ENCODE peak calls at places on chromosomes 7 and 10, in nine cellular contexts. V, L, H, S, Y, N, F, W and X are unnamed samples.

GRCh38 chr10:95332666-95333249 is 42.0 kb upstream of the PDLIM1 start:
- DNase-seq in L (no peak), F (no peak), H (no peak), Y (no peak), V (no peak), S (no peak), W (no peak), N (no peak), X (no peak)

GRCh38 chr7:143227806-143228205 is 6.0 kb downstream of the TAS2R40 start:
- DNase-seq in H (peak; percentile 20), N (no peak), W (no peak), S (no peak), F (no peak), L (no peak), V (no peak), Y (no peak), X (no peak)

GRCh38 chr7:2123916-2124315 is 108.8 kb downstream of the MAD1L1 start:
- DNase-seq in F (no peak), L (no peak), N (no peak), V (no peak), W (no peak), H (no peak), S (no peak), Y (no peak), X (no peak)

GRCh38 chr7:49775949-49776443 is 2.6 kb downstream of the VWC2 start:
- DNase-seq in H (no peak), S (no peak), F (no peak), W (no peak), N (no peak), V (no peak), Y (no peak), L (no peak), X (no peak)

GRCh38 chr7:98922392-98923107 is 44.2 kb downstream of the TRRAP start:
- DNase-seq in V (no peak), Y (no peak), W (no peak), L (no peak), S (peak; percentile 89), F (peak; percentile 78), H (peak; percentile 62), N (no peak), X (no peak)

GRCh38 chr7:99864041-99864440 is 12.8 kb downstream of the OR2AE1 start:
- DNase-seq in Y (no peak), H (peak; percentile 20), N (no peak), V (no peak), S (no peak), L (peak; percentile 44), F (no peak), W (no peak), X (no peak)

GRCh38 chr7:13420711-13421110 is 568.8 kb downstream of the ETV1 start:
- DNase-seq in H (no peak), F (no peak), N (no peak), Y (no peak), V (no peak), S (peak; percentile 79), W (no peak), L (no peak), X (no peak)

GRCh38 chr7:98300595-98301372 is 19.3 kb downstream of the BRI3 start:
- DNase-seq in S (no peak), V (no peak), Y (no peak), H (no peak), L (no peak), F (no peak), W (no peak), N (no peak), X (no peak)

GRCh38 chr7:22452142-22452763 is 47.7 kb downstream of the STEAP1B start:
- DNase-seq in S (no peak), Y (peak; percentile 59), W (peak; percentile 70), L (no peak), H (peak; percentile 53), V (peak; percentile 81), F (peak; percentile 74), N (peak; percentile 43), X (peak; percentile 49)

GRCh38 chr7:132424821-132425739 is 151.2 kb downstream of the PLXNA4 start:
- DNase-seq in L (no peak), W (no peak), V (no peak), Y (no peak), H (no peak), F (no peak), N (no peak), S (no peak), X (no peak)

GRCh38 chr10:108902491-108903250 is 1020.6 kb downstream of the XPNPEP1 start:
- DNase-seq in F (no peak), L (no peak), Y (peak; percentile 13), S (no peak), W (no peak), N (no peak), H (no peak), V (no peak), X (no peak)

GRCh38 chr10:50594012-50594411 is 29.7 kb downstream of the SGMS1 start:
- DNase-seq in V (no peak), H (peak; percentile 94), N (no peak), F (no peak), Y (no peak), W (peak; percentile 43), S (no peak), L (peak; percentile 32), X (no peak)

GRCh38 chr7:136555933-136556332 is 312.5 kb upstream of the CHRM2 start:
- DNase-seq in F (no peak), W (no peak), N (no peak), S (no peak), H (no peak), Y (no peak), L (no peak), V (no peak), X (no peak)

GRCh38 chr10:89466599-89467035 is 52.2 kb downstream of the IFIT5 start:
- DNase-seq in Y (no peak), H (peak; percentile 66), L (peak; percentile 80), F (no peak), S (peak; percentile 10), N (no peak), W (peak; percentile 31), V (no peak), X (no peak)

GRCh38 chr10:95440756-95441546 is 120.2 kb downstream of the SORBS1 start:
- DNase-seq in S (no peak), Y (no peak), W (no peak), H (no peak), V (no peak), F (no peak), N (no peak), L (no peak), X (no peak)

DNA sequence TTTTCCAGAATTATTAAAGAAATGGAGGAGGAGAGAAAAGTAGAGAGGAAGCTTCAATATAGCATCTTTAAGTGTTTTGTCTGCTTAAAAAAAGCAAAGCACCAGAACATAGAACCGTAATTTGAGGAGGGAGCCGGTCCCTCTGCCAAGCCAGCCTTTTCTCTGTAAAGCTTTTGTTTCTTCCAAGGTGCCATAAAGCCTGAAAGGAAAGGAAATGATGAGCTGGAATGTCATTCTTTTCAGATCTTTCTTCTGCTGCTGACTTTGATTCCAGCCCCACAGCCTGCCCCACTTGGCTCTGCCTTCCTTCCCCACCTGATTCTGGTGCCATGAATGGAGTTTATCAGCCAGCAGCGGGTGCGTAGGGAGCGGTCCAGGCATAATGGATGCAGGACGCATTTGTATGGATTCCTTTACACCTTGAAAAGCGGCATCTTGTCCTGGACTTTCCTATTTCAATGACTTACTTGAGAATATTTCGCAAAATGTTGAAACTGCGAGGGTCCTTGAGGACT is 569.6 kb upstream of the MGMT start:
- DNase-seq in S (no peak), Y (no peak), L (no peak), H (no peak), V (no peak), F (no peak), W (no peak), N (no peak), X (no peak)
- TF ChIP-seq CTCF in S (no peak), Y (no peak), L (no peak), H (no peak), V (no peak), F (no peak), W (no peak), N (no peak), X (no peak)

GRCh38 chr7:32357535-32358277 is 132.5 kb downstream of the LSM5 start:
- DNase-seq in H (no peak), V (no peak), S (no peak), W (no peak), Y (no peak), F (no peak), L (peak; percentile 22), N (no peak), X (no peak)
- TF ChIP-seq CTCF in H (no peak), V (no peak), S (peak; percentile 33), W (no peak), Y (no peak), F (no peak), L (peak; percentile 51), N (peak; percentile 28), X (no peak)

DNA sequence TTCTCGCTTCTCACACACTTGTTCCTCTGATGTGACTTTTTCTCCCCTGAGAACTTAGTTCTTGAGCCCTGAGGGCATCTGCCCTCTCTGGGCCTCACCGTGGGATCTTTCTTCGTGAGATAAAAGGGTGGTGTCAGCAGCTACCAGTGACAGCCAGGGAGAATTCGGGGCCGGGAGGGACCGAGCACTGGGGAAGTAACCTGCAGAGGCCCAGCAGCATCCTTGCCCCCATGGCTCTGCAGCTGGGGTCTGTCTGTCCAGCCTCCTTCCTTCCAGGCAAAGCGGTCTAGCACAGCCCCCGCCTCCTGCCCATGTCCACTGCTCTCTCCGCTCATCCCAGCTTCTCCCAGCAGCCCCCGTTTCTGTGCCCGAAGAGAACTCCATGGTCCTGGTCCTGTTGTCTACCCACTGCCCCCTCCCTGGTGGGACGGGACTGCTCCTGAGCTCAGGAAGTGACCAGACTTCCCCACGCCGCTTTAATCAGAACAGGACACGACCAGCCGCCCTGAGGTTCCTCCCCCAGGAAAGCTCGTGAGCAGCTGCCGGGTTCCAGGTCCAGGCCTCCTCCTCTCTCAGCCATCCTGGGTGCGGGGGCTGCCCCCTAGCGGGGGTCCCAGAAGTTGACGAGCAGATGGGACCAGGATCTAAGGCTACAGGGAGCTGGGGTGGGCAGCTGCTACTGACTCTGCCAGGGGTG is 187.4 kb downstream of the WDR37 start:
- DNase-seq in H (no peak), Y (no peak), V (no peak), L (no peak), F (no peak), N (no peak), W (no peak), S (no peak), X (no peak)
- TF ChIP-seq CTCF in H (no peak), Y (no peak), V (no peak), L (no peak), F (no peak), N (no peak), W (no peak), S (no peak), X (peak; percentile 16)

GRCh38 chr10:132626761-132627735 is 89.5 kb downstream of the INPP5A start:
- DNase-seq in Y (no peak), N (no peak), F (peak; percentile 61), L (no peak), V (no peak), S (no peak), H (no peak), W (no peak), X (no peak)

GRCh38 chr10:132626019-132626760 is 88.6 kb downstream of the INPP5A start:
- DNase-seq in H (no peak), V (no peak), W (no peak), Y (no peak), F (peak; percentile 49), N (no peak), S (no peak), L (no peak), X (no peak)

GRCh38 chr10:132628966-132629900 is 91.6 kb downstream of the INPP5A start:
- DNase-seq in L (no peak), V (no peak), H (no peak), Y (no peak), N (no peak), F (peak; percentile 46), S (no peak), W (peak; percentile 45), X (no peak)

GRCh38 chr10:132630156-132630555 is 92.6 kb downstream of the INPP5A start:
- DNase-seq in W (no peak), L (no peak), S (no peak), N (no peak), F (no peak), Y (no peak), H (no peak), V (no peak), X (no peak)

GRCh38 chr10:132627736-132628512 is 90.3 kb downstream of the INPP5A start:
- DNase-seq in F (peak; percentile 68), Y (no peak), V (no peak), S (no peak), W (no peak), N (no peak), H (peak; percentile 32), L (no peak), X (no peak)
- TF ChIP-seq CTCF in F (no peak), Y (no peak), V (no peak), S (no peak), W (no peak), N (no peak), H (no peak), L (no peak), X (no peak)